ENCODE peak calls at places on chromosomes 16 and 17, in six cellular contexts. A is K562, I is WTC11, R is HepG2, P is H1, Z is GM12878. D is an unnamed sample.

GRCh38 chr17:31738488-31738887 is 120.6 kb downstream of the COPRS start:
- DNase-seq in A (no peak), I (no peak), R (no peak), P (no peak), Z (no peak), D (no peak)

GRCh38 chr16:89004209-89004831 is 27.3 kb upstream of the CBFA2T3 start:
- DNase-seq in A (peak), I (no peak), R (no peak), P (no peak), Z (no peak), D (no peak)

GRCh38 chr17:41907633-41908539 is 10.9 kb downstream of the ACLY start:
- DNase-seq in A (no peak), I (no peak), R (peak), P (no peak), Z (no peak), D (no peak)

GRCh38 chr16:66262253-66263167 is 104.0 kb upstream of the CDH5 start:
- DNase-seq in A (no peak), I (no peak), R (no peak), P (no peak), Z (no peak), D (no peak)

GRCh38 chr16:3646348-3646920 is 8.1 kb upstream of the DNASE1 start:
- DNase-seq in A (peak), I (no peak), R (peak), P (no peak), Z (no peak), D (peak)

GRCh38 chr16:54931041-54931756 is 534 bp downstream of the IRX5 start:
- DNase-seq in A (peak), I (peak), R (no peak), P (no peak), Z (no peak), D (no peak)

GRCh38 chr17:61415374-61416210 is 15.9 kb downstream of the TBX2 start:
- DNase-seq in A (peak), I (no peak), R (no peak), P (no peak), Z (no peak), D (no peak)

GRCh38 chr16:29899516-29900101 is at the start of gene SEZ6L2:
- DNase-seq in A (peak), I (peak), R (peak), P (peak), Z (no peak), D (peak)

GRCh38 chr16:67349172-67349571 is 22.6 kb downstream of the LRRC36 start:
- DNase-seq in A (peak), I (no peak), R (peak), P (no peak), Z (no peak), D (peak)

GRCh38 chr16:84526794-84527485 is 22.5 kb upstream of the MEAK7 start:
- DNase-seq in A (no peak), I (no peak), R (no peak), P (no peak), Z (no peak), D (no peak)

GRCh38 chr17:56710986-56711385 is 117.5 kb downstream of the NOG start:
- DNase-seq in A (no peak), I (no peak), R (no peak), P (no peak), Z (no peak), D (no peak)

GRCh38 chr17:76268015-76268749 is 3.0 kb downstream of the UBALD2 start:
- DNase-seq in A (peak), I (no peak), R (no peak), P (no peak), Z (peak), D (no peak)

GRCh38 chr16:8668138-8668537 is 6.3 kb upstream of the ABAT start:
- DNase-seq in A (no peak), I (no peak), R (no peak), P (no peak), Z (no peak), D (no peak)

GRCh38 chr16:19382084-19382801 is 35.4 kb upstream of the TMC5 start:
- DNase-seq in A (no peak), I (no peak), R (peak), P (no peak), Z (no peak), D (no peak)

GRCh38 chr17:56185491-56185890 is 32.2 kb downstream of the ANKFN1 start:
- DNase-seq in A (no peak), I (no peak), R (no peak), P (no peak), Z (no peak), D (no peak)

GRCh38 chr16:66427451-66427860 is 361 bp downstream of the BEAN1 start:
- DNase-seq in A (no peak), I (peak), R (no peak), P (no peak), Z (no peak), D (no peak)

GRCh38 chr16:35409503-35409902 is 1950.1 kb downstream of the TP53TG3F start:
- DNase-seq in A (no peak), I (no peak), R (no peak), P (no peak), Z (no peak), D (no peak)

GRCh38 chr16:50296807-50297206 is 30.5 kb downstream of the ADCY7 start:
- DNase-seq in A (no peak), I (no peak), R (no peak), P (no peak), Z (no peak), D (no peak)

GRCh38 chr16:71846443-71846842 is 667 bp downstream of the ATXN1L start:
- DNase-seq in A (no peak), I (peak), R (no peak), P (no peak), Z (no peak), D (no peak)

GRCh38 chr17:45228121-45228941 is 6.6 kb downstream of the FMNL1 start:
- DNase-seq in A (no peak), I (no peak), R (no peak), P (no peak), Z (no peak), D (no peak)

GRCh38 chr17:8479431-8479947 is 43.8 kb downstream of the NDEL1 start:
- DNase-seq in A (no peak), I (no peak), R (no peak), P (no peak), Z (no peak), D (no peak)

GRCh38 chr17:77909236-77909635 is 49.3 kb upstream of the TNRC6C start:
- DNase-seq in A (no peak), I (no peak), R (no peak), P (no peak), Z (no peak), D (no peak)

GRCh38 chr16:50390914-50391700 is 22.3 kb upstream of the BRD7 start:
- DNase-seq in A (no peak), I (no peak), R (no peak), P (no peak), Z (no peak), D (no peak)

GRCh38 chr17:79622201-79622601 is 11.3 kb upstream of the RBFOX3 start:
- DNase-seq in A (no peak), I (peak), R (no peak), P (no peak), Z (no peak), D (no peak)

GRCh38 chr17:44920565-44920940 is 5.3 kb upstream of the GFAP start:
- DNase-seq in A (no peak), I (peak), R (no peak), P (no peak), Z (no peak), D (no peak)

GRCh38 chr17:73686126-73686525 is 41.9 kb upstream of the SDK2 start:
- DNase-seq in A (no peak), I (peak), R (no peak), P (peak), Z (no peak), D (no peak)

GRCh38 chr16:50146479-50147435 is 6.3 kb upstream of the TENT4B start:
- DNase-seq in A (no peak), I (no peak), R (no peak), P (no peak), Z (no peak), D (no peak)

GRCh38 chr17:68029512-68030215 is 5.9 kb upstream of the KPNA2 start:
- DNase-seq in A (no peak), I (no peak), R (peak), P (no peak), Z (no peak), D (no peak)
- TF ChIP-seq ATF3 in A (no peak), I (no peak), R (no peak), P (no peak), Z (no peak), D (no peak)

GRCh38 chr17:49901460-49902331 is 53.8 kb upstream of the TAC4 start:
- DNase-seq in A (peak), I (no peak), R (peak), P (no peak), Z (no peak), D (peak)
- TF ChIP-seq ATF3 in A (no peak), I (no peak), R (peak), P (no peak), Z (no peak), D (no peak)

GRCh38 chr17:63335818-63336217 is 110.3 kb downstream of the CYB561 start:
- DNase-seq in A (no peak), I (no peak), R (no peak), P (no peak), Z (no peak), D (no peak)
- TF ChIP-seq ATF3 in A (no peak), I (no peak), R (no peak), P (no peak), Z (no peak), D (no peak)

GRCh38 chr16:87129771-87130170 is 187.4 kb downstream of the C16orf95 start:
- DNase-seq in A (no peak), I (no peak), R (no peak), P (no peak), Z (no peak), D (peak)
- TF ChIP-seq ATF3 in A (no peak), I (no peak), R (no peak), P (no peak), Z (no peak), D (no peak)